ENCODE peak calls at places on chromosomes 5 and 9, in ten cellular contexts. F, U, B, A, O, R, D, Q, N and H are unnamed samples. For H3K4me1 and H3K27me3, the result is how much of the 10 kb centered on the place peaks cover.

GRCh38 chr5:90689064-90689463 is 130.5 kb downstream of the ADGRV1 start:
- DNase-seq in F (no peak), U (no peak), B (no peak), A (peak), O (no peak), R (no peak), D (no peak), Q (no peak), N (no peak), H (no peak)

GRCh38 chr9:136597141-136597885 is 51.5 kb upstream of the NOTCH1 start:
- DNase-seq in F (no peak), U (no peak), B (no peak), A (no peak), O (no peak), R (no peak), D (no peak), Q (peak), N (no peak), H (no peak)

GRCh38 chr5:149256451-149256850 is 15.2 kb upstream of the AFAP1L1 start:
- DNase-seq in F (no peak), U (no peak), B (no peak), A (no peak), O (no peak), R (no peak), D (no peak), Q (no peak), N (no peak), H (no peak)

GRCh38 chr5:93705896-93706295 is 35.5 kb downstream of the POU5F2 start:
- DNase-seq in F (no peak), U (no peak), B (peak), A (no peak), O (no peak), R (no peak), D (no peak), Q (no peak), N (no peak), H (no peak)

GRCh38 chr9:115668506-115668905 is 485.1 kb upstream of the PAPPA start:
- DNase-seq in F (no peak), U (no peak), B (peak), A (no peak), O (no peak), R (no peak), D (no peak), Q (no peak), N (no peak), H (no peak)

GRCh38 chr9:92963831-92964606 is 16.7 kb downstream of the FGD3 start:
- DNase-seq in F (no peak), U (peak), B (no peak), A (no peak), O (no peak), R (peak), D (no peak), Q (no peak), N (peak), H (no peak)

GRCh38 chr9:77013932-77014596 is 5.4 kb upstream of the FOXB2 start:
- DNase-seq in F (no peak), U (no peak), B (no peak), A (no peak), O (peak), R (no peak), D (no peak), Q (no peak), N (no peak), H (no peak)

GRCh38 chr9:136645903-136646754 is 16.6 kb upstream of the EGFL7 start:
- DNase-seq in F (no peak), U (no peak), B (peak), A (peak), O (no peak), R (no peak), D (peak), Q (peak), N (no peak), H (peak)

GRCh38 chr5:147408980-147409379 is 100.9 kb downstream of the DPYSL3 start:
- DNase-seq in F (no peak), U (no peak), B (no peak), A (no peak), O (no peak), R (no peak), D (no peak), Q (no peak), N (no peak), H (no peak)

GRCh38 chr5:72314571-72315172 is 5.4 kb downstream of the MRPS27 start:
- DNase-seq in F (no peak), U (no peak), B (peak), A (no peak), O (no peak), R (no peak), D (peak), Q (no peak), N (no peak), H (no peak)

GRCh38 chr9:91134608-91135007 is 227.1 kb downstream of the AUH start:
- DNase-seq in F (no peak), U (no peak), B (no peak), A (no peak), O (no peak), R (no peak), D (no peak), Q (no peak), N (no peak), H (no peak)

GRCh38 chr5:172114875-172115422 is 73.1 kb downstream of the STK10 start:
- DNase-seq in F (no peak), U (peak), B (no peak), A (no peak), O (no peak), R (peak), D (no peak), Q (no peak), N (peak), H (no peak)

GRCh38 chr5:159041754-159042153 is 58.0 kb downstream of the EBF1 start:
- DNase-seq in F (no peak), U (no peak), B (peak), A (no peak), O (no peak), R (no peak), D (no peak), Q (no peak), N (no peak), H (no peak)

GRCh38 chr5:80288177-80288576 is 31.6 kb upstream of the SPZ1 start:
- DNase-seq in F (no peak), U (no peak), B (no peak), A (no peak), O (no peak), R (no peak), D (no peak), Q (no peak), N (no peak), H (no peak)
- H3K4me1 ChIP-seq in F (under half), U (under half), B (under half), A (under half), O (under half), R (under half), D (under half), Q (under half), N (under half), H (under half)

GRCh38 chr9:72280913-72281500 is 84.0 kb downstream of the ZFAND5 start:
- DNase-seq in F (peak), U (peak), B (peak), A (peak), O (peak), R (no peak), D (peak), Q (peak), N (peak), H (peak)

GRCh38 chr9:72274916-72275315 is 90.1 kb downstream of the ZFAND5 start:
- DNase-seq in F (no peak), U (no peak), B (no peak), A (no peak), O (no peak), R (no peak), D (no peak), Q (no peak), N (no peak), H (no peak)

GRCh38 chr9:72271617-72272478 is 93.2 kb downstream of the ZFAND5 start:
- DNase-seq in F (peak), U (no peak), B (peak), A (peak), O (peak), R (no peak), D (peak), Q (no peak), N (no peak), H (peak)

GRCh38 chr9:72278959-72279358 is 86.0 kb downstream of the ZFAND5 start:
- DNase-seq in F (no peak), U (no peak), B (no peak), A (no peak), O (no peak), R (no peak), D (no peak), Q (no peak), N (no peak), H (no peak)

GRCh38 chr9:72276429-72276828 is 88.6 kb downstream of the ZFAND5 start:
- DNase-seq in F (no peak), U (no peak), B (no peak), A (no peak), O (no peak), R (no peak), D (no peak), Q (no peak), N (no peak), H (no peak)
- H3K27me3 ChIP-seq in F (under half), U (under half), B (under half), A (under half), O (under half), R (under half), D (under half), Q (under half), N (under half), H (under half)

GRCh38 chr9:131739988-131740648 is at the start of gene RAPGEF1:
- DNase-seq in F (peak), U (peak), B (peak), A (peak), O (peak), R (no peak), D (peak), Q (peak), N (peak), H (peak)

GRCh38 chr9:131738293-131738692 is 1.6 kb downstream of the RAPGEF1 start:
- DNase-seq in F (no peak), U (no peak), B (no peak), A (no peak), O (no peak), R (no peak), D (no peak), Q (peak), N (no peak), H (no peak)

GRCh38 chr9:131737426-131737825 is 2.5 kb downstream of the RAPGEF1 start:
- DNase-seq in F (no peak), U (no peak), B (no peak), A (no peak), O (no peak), R (no peak), D (no peak), Q (peak), N (no peak), H (no peak)

GRCh38 chr9:131739192-131739961 is 499 bp downstream of the RAPGEF1 start:
- DNase-seq in F (peak), U (no peak), B (peak), A (peak), O (peak), R (no peak), D (peak), Q (peak), N (peak), H (peak)

DNA sequence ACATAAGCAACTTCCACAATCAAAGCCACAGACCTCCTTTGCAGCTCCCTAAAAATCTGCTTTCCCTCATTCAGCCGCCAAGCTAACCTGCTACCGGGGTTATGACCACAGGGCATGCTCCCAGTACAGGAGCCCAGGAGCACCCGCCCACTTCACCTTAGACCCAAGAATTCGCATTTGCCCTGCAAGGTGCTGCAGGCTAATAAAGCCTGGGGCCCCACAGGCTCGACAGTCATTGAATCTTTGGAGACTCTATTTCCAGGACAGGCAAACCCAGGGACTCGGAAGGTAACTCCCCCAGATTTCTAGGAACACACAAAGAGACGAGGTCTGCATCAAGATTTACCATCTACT is 1.1 kb downstream of the RAPGEF1 start:
- DNase-seq in F (no peak), U (no peak), B (no peak), A (no peak), O (no peak), R (no peak), D (peak), Q (peak), N (no peak), H (no peak)
- H3K4me1 ChIP-seq in F (half or more), U (half or more), B (under half), A (under half), O (under half), R (under half), D (under half), Q (under half), N (half or more), H (under half)

GRCh38 chr9:98926016-98926415 is 17.7 kb upstream of the COL15A1 start:
- DNase-seq in F (no peak), U (no peak), B (no peak), A (no peak), O (no peak), R (no peak), D (no peak), Q (no peak), N (no peak), H (no peak)
- H3K27me3 ChIP-seq in F (under half), U (under half), B (under half), A (under half), O (under half), R (under half), D (under half), Q (under half), N (under half), H (under half)

DNA sequence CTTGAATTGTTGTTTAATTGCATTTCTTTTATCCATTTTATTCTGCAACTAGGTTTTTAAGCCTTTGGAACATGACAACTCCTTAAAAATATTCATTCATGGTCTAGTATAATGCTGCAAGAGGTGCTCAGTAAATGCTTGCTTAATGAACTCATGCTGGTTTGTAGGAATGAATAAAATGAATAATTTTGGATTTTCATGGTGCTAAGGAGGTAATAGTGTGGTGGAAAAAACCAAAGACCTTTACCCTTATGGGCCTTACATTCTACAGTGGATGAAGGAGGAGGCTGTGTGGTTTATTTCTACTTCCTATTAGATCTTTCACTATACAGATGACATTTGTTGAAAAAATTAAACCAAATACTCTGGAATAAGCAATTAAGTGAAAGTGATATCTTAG is 43.4 kb downstream of the LRRTM2 start:
- DNase-seq in F (no peak), U (no peak), B (no peak), A (no peak), O (no peak), R (no peak), D (no peak), Q (no peak), N (no peak), H (no peak)
- H3K4me1 ChIP-seq in F (under half), U (under half), B (under half), A (under half), O (under half), R (under half), D (under half), Q (under half), N (under half), H (under half)

DNA sequence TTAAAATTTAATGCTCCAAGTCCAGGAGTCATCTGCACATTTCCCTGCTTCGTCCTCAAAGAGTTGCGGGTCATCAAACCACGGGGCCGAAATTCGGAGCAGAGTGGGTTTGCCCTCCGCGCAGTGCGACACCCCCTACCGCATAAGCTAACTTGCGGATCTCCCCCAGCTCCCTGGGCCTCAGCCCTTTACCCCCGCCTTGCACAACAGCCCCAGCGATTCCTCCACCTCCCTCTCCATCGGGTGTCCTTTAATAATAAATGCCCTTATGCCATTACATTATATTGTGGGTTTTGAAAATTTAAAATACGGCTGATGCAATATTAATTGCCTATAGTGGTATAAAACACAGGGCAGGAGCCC is 3.9 kb downstream of the POU4F3 start:
- DNase-seq in F (no peak), U (no peak), B (no peak), A (no peak), O (no peak), R (no peak), D (no peak), Q (no peak), N (no peak), H (no peak)
- H3K27me3 ChIP-seq in F (half or more), U (under half), B (half or more), A (half or more), O (half or more), R (half or more), D (half or more), Q (under half), N (under half), H (half or more)